ENCODE peak calls at places on chromosomes 5 and 9, in seven cellular contexts. D is HCT116, A is left lung, B is mammary epithelial cell, F is neural progenitor cell, K is uterus, Q is lung. O is an unnamed sample.
A peak's percentile ranks its signal among the peaks of the same experiment; 100 is the strongest.

GRCh38 chr9:80204054-80204453 is 632.3 kb downstream of the TLE4 start:
- DNase-seq in K (no peak), B (peak; percentile 3), A (no peak), F (no peak), D (no peak), Q (no peak), O (no peak)

GRCh38 chr5:172173771-172174170 is 14.3 kb downstream of the STK10 start:
- DNase-seq in Q (no peak), A (peak; percentile 65), D (no peak), F (no peak), B (peak; percentile 89), K (no peak), O (peak; percentile 69)

GRCh38 chr9:136910901-136911245 is 24.6 kb downstream of the TRAF2 start:
- DNase-seq in F (no peak), A (no peak), D (no peak), B (no peak), K (no peak), Q (no peak), O (no peak)

GRCh38 chr9:131545786-131546335 is 538 bp downstream of the PRRT1B start:
- DNase-seq in B (no peak), K (no peak), Q (no peak), A (no peak), F (no peak), D (no peak), O (no peak)

GRCh38 chr5:6759401-6759800 is 46.2 kb downstream of the TENT4A start:
- DNase-seq in B (no peak), A (no peak), D (no peak), K (no peak), F (no peak), Q (no peak), O (no peak)

GRCh38 chr9:16180546-16180945 is 627.7 kb downstream of the CCDC171 start:
- DNase-seq in D (no peak), F (no peak), Q (no peak), B (peak; percentile 52), A (no peak), K (no peak), O (no peak)

GRCh38 chr5:81428866-81429265 is 34.9 kb upstream of the ACOT12 start:
- DNase-seq in D (no peak), A (no peak), F (no peak), Q (no peak), B (peak; percentile 48), K (no peak), O (no peak)

GRCh38 chr5:14401639-14402038 is 180.0 kb upstream of the OTULINL start:
- DNase-seq in A (no peak), Q (no peak), B (no peak), D (no peak), F (no peak), K (no peak), O (no peak)

GRCh38 chr5:96017951-96018350 is 56.3 kb upstream of the ELL2 start:
- DNase-seq in F (peak; percentile 11), B (no peak), Q (no peak), K (no peak), A (no peak), D (no peak), O (no peak)

GRCh38 chr9:115104908-115105307 is 13.0 kb downstream of the TNC start:
- DNase-seq in B (peak; percentile 57), D (no peak), Q (no peak), A (no peak), F (no peak), K (no peak), O (no peak)

GRCh38 chr5:119795768-119796167 is 166.4 kb downstream of the FAM170A start:
- DNase-seq in A (no peak), D (no peak), B (peak; percentile 86), F (no peak), K (no peak), Q (no peak), O (no peak)

GRCh38 chr5:58072202-58072791 is 387.6 kb downstream of the PLK2 start:
- DNase-seq in K (no peak), A (no peak), B (no peak), Q (no peak), D (no peak), F (peak; percentile 41), O (no peak)

GRCh38 chr9:76290555-76290954 is 103.7 kb downstream of the RFK start:
- DNase-seq in A (no peak), Q (no peak), B (no peak), F (no peak), D (no peak), K (no peak), O (no peak)

GRCh38 chr9:72540348-72540873 is 19.0 kb downstream of the TMC1 start:
- DNase-seq in B (peak; percentile 96), A (peak; percentile 58), F (no peak), K (no peak), D (no peak), Q (peak; percentile 46), O (no peak)

GRCh38 chr9:19994296-19994695 is 205.5 kb upstream of the SLC24A2 start:
- DNase-seq in K (no peak), A (no peak), D (no peak), Q (no peak), B (peak; percentile 86), F (no peak), O (no peak)

GRCh38 chr5:125411163-125412050 is 665.0 kb upstream of the ZNF608 start:
- DNase-seq in K (no peak), Q (no peak), B (peak; percentile 69), A (no peak), F (peak; percentile 3), D (no peak), O (no peak)

GRCh38 chr5:55766408-55766807 is 28.5 kb downstream of the DDX4 start:
- DNase-seq in K (no peak), F (no peak), B (no peak), D (no peak), Q (no peak), A (no peak), O (no peak)

GRCh38 chr9:114080773-114081440 is 2.8 kb upstream of the AMBP start:
- DNase-seq in K (peak; percentile 8), A (no peak), B (no peak), F (no peak), Q (peak; percentile 68), D (no peak), O (no peak)

GRCh38 chr5:170151105-170151831 is 45.6 kb downstream of the FOXI1 start:
- DNase-seq in B (peak; percentile 87), D (peak; percentile 57), Q (peak; percentile 85), K (no peak), F (no peak), A (peak; percentile 69), O (no peak)

GRCh38 chr5:39219433-39219832 is at the start of gene FYB1:
- DNase-seq in D (no peak), A (peak; percentile 72), Q (peak; percentile 49), K (peak; percentile 50), F (no peak), B (peak; percentile 94), O (no peak)

GRCh38 chr5:116076496-116076895 is 8.3 kb upstream of the COMMD10 start:
- DNase-seq in D (no peak), K (no peak), A (no peak), Q (no peak), B (no peak), F (no peak), O (no peak)

DNA sequence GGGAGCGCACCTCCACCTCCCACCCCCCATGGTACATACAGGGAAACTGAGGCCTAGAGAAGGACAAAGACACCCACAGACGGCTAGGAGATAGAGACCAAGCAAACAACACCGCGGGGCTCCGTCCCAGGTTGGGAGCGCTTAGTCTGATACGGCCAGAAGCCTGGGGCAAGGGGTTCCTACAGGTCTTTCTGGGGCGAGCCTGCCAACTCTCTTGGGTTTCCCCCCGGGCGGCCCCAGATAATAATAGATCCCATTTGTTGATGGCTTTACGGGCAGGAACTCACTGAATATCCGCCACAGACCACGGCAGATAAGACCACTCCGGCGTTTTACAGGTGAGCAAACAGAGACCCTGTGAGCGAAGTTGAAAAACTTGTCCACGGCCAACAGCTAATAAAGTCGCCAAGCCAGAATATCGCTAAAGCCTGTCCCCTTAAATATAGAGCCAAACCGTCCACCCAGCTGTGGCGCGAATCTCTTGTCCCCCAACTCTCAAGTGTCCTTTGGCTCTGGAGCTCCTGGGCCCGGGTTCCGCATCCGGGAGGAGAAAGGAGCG is 5.1 kb upstream of the EBF1 start:
- DNase-seq in F (peak; percentile 27), Q (no peak), B (no peak), D (no peak), K (no peak), A (no peak), O (no peak)
- H3K4me3 ChIP-seq in F (peak overlapping the region; percentile 48), Q (no peak overlapping the region), B (no peak overlapping the region), D (no peak overlapping the region), K (no peak overlapping the region), A (no peak overlapping the region), O (no peak overlapping the region)

GRCh38 chr9:33260372-33260771 is 4.1 kb downstream of the BAG1 start:
- DNase-seq in F (no peak), B (no peak), D (no peak), K (no peak), Q (no peak), A (no peak), O (no peak)
- H3K36me3 ChIP-seq in F (peaks cover 11% of the 10 kb centered on the region), B (peaks cover 47% of the 10 kb centered on the region), D (peaks cover 47% of the 10 kb centered on the region), K (no peaks in the 10 kb centered on the region), Q (peaks cover 32% of the 10 kb centered on the region), A (peaks cover 74% of the 10 kb centered on the region), O (peaks cover 30% of the 10 kb centered on the region)

DNA sequence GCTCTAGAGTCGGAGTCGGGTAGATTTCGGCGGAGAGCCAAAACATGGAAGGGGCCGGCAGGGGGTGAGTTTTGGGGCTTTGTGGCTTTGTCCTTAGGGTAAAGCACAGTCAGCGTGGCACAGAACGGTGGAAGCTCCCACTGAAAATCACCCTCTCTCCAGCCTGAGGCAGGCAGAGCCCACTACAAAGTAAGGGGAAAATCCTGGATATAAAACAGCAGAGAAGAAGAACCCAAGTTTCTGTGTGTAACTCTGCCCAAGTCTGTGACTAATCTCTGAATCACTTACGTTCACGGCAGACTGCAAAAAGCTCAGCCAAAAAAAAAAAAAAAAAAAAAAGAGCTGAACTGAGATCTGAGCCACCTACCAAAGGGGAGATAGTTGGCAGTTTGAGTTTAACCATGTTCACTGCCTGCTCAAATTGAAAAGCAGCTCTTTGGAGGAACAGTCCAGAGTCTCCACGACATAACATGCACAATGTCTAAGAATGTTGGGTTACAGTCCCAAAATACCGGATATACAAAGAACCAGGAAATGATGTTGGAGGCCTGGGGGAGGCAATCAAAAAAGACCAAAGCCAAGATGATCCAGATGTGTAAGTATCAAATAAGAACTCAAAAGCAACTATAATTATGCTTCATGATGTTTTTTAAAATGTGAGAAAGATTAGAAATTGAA is 26.7 kb upstream of the OR2K2 start:
- DNase-seq in F (peak; percentile 14), B (peak; percentile 87), D (peak; percentile 52), Q (no peak), K (peak; percentile 36), A (no peak), O (no peak)
- H3K4me3 ChIP-seq in F (no peak overlapping the region), B (peak overlapping the region; percentile 45), D (peak overlapping the region; percentile 13), Q (no peak overlapping the region), K (no peak overlapping the region), A (no peak overlapping the region), O (no peak overlapping the region)

GRCh38 chr9:120482424-120483186 is 97.4 kb downstream of the CDK5RAP2 start:
- DNase-seq in Q (no peak), A (no peak), F (no peak), K (no peak), D (no peak), B (no peak), O (no peak)

GRCh38 chr9:120481842-120482241 is 98.1 kb downstream of the CDK5RAP2 start:
- DNase-seq in A (no peak), K (no peak), D (no peak), B (no peak), Q (no peak), F (no peak), O (no peak)

GRCh38 chr9:120484162-120484561 is 95.8 kb downstream of the CDK5RAP2 start:
- DNase-seq in D (no peak), K (no peak), Q (no peak), B (no peak), A (no peak), F (no peak), O (no peak)

GRCh38 chr9:120480707-120481106 is 99.3 kb downstream of the CDK5RAP2 start:
- DNase-seq in A (no peak), K (no peak), Q (no peak), B (peak; percentile 26), D (no peak), F (no peak), O (no peak)

GRCh38 chr9:120481248-120481647 is 98.7 kb downstream of the CDK5RAP2 start:
- DNase-seq in A (no peak), K (no peak), D (no peak), Q (no peak), F (no peak), B (no peak), O (no peak)
- H3K36me3 ChIP-seq in A (peaks cover 27% of the 10 kb centered on the region), K (no peaks in the 10 kb centered on the region), D (peaks cover 9% of the 10 kb centered on the region), Q (peaks cover 5% of the 10 kb centered on the region), F (no peaks in the 10 kb centered on the region), B (peaks cover 3% of the 10 kb centered on the region), O (peaks cover 28% of the 10 kb centered on the region)